ENCODE peak calls at places on chromosomes 3 and 15, in ten cellular contexts. I is GM23338, V is NT2/D1, S is heart right ventricle, B is endodermal cell, K is endothelial cell of umbilical vein, R is thoracic aorta, L is cardiac muscle cell, H is adipocyte, W is OCI-LY7. A is an unnamed sample.

GRCh38 chr3:132536442-132537153 is 60.5 kb upstream of the ACKR4 start:
- DNase-seq in I (no peak), V (no peak), S (no peak), B (no peak), K (peak; percentile 32), R (no peak), L (no peak), H (no peak), W (peak; percentile 4), A (no peak)

GRCh38 chr15:38905634-38906033 is 341.0 kb upstream of the RASGRP1 start:
- DNase-seq in I (no peak), V (no peak), S (no peak), B (no peak), K (no peak), R (no peak), L (no peak), H (no peak), W (no peak), A (no peak)

GRCh38 chr3:60669636-60670035 is 581.6 kb downstream of the FHIT start:
- DNase-seq in I (peak; percentile 91), V (peak; percentile 74), S (no peak), B (peak; percentile 81), K (no peak), R (no peak), L (no peak), H (no peak), W (no peak), A (no peak)

GRCh38 chr15:84766461-84767005 is 18.1 kb downstream of the ZNF592 start:
- DNase-seq in I (no peak), V (no peak), S (no peak), B (no peak), K (no peak), R (no peak), L (no peak), H (no peak), W (no peak), A (no peak)

GRCh38 chr3:169659096-169659521 is 4.4 kb downstream of the MECOM start:
- DNase-seq in I (peak; percentile 62), V (no peak), S (peak; percentile 57), B (peak; percentile 77), K (no peak), R (no peak), L (peak; percentile 29), H (no peak), W (no peak), A (no peak)

GRCh38 chr15:71092056-71092600 is 23.1 kb upstream of the THSD4 start:
- DNase-seq in I (no peak), V (no peak), S (no peak), B (no peak), K (no peak), R (no peak), L (no peak), H (no peak), W (no peak), A (no peak)

GRCh38 chr3:141366285-141367037 is 1.8 kb upstream of the ZBTB38 start:
- DNase-seq in I (no peak), V (no peak), S (peak; percentile 30), B (no peak), K (peak; percentile 80), R (no peak), L (peak; percentile 95), H (peak; percentile 88), W (no peak), A (peak; percentile 61)

GRCh38 chr3:71514621-71515020 is 68.9 kb downstream of the FOXP1 start:
- DNase-seq in I (no peak), V (no peak), S (no peak), B (no peak), K (no peak), R (no peak), L (no peak), H (no peak), W (no peak), A (no peak)

GRCh38 chr15:60583946-60584345 is 105.0 kb upstream of the ICE2 start:
- DNase-seq in I (peak; percentile 64), V (no peak), S (no peak), B (peak; percentile 68), K (no peak), R (no peak), L (no peak), H (no peak), W (no peak), A (no peak)

GRCh38 chr3:47381317-47382157 is 716 bp downstream of the PTPN23 start:
- DNase-seq in I (peak; percentile 93), V (peak; percentile 63), S (peak; percentile 83), B (peak; percentile 95), K (peak; percentile 90), R (peak; percentile 56), L (peak; percentile 92), H (peak; percentile 94), W (peak; percentile 88), A (peak; percentile 82)

GRCh38 chr15:66747223-66747622 is 45.2 kb downstream of the SMAD6 start:
- DNase-seq in I (no peak), V (no peak), S (no peak), B (peak; percentile 67), K (no peak), R (no peak), L (no peak), H (no peak), W (no peak), A (no peak)

GRCh38 chr3:177523072-177523675 is 325.9 kb upstream of the TBL1XR1 start:
- DNase-seq in I (no peak), V (no peak), S (no peak), B (no peak), K (no peak), R (no peak), L (no peak), H (no peak), W (no peak), A (no peak)

GRCh38 chr15:80635953-80636352 is 59.2 kb upstream of the ABHD17C start:
- DNase-seq in I (no peak), V (no peak), S (no peak), B (peak; percentile 14), K (no peak), R (no peak), L (peak; percentile 60), H (no peak), W (no peak), A (no peak)

GRCh38 chr15:44519537-44519936 is 17.4 kb upstream of the EIF3J start:
- DNase-seq in I (no peak), V (no peak), S (no peak), B (no peak), K (peak; percentile 46), R (no peak), L (no peak), H (no peak), W (no peak), A (no peak)
- H3K36me3 ChIP-seq in I (peaks cover 26% of the 10 kb centered on the region), V (peaks cover 42% of the 10 kb centered on the region), S (no peaks in the 10 kb centered on the region), B (peaks cover 84% of the 10 kb centered on the region), K (no peaks in the 10 kb centered on the region), R (peaks cover 16% of the 10 kb centered on the region), L (peaks cover 57% of the 10 kb centered on the region), H (peaks cover 34% of the 10 kb centered on the region), W (peaks cover 91% of the 10 kb centered on the region), A (peaks cover 47% of the 10 kb centered on the region)

DNA sequence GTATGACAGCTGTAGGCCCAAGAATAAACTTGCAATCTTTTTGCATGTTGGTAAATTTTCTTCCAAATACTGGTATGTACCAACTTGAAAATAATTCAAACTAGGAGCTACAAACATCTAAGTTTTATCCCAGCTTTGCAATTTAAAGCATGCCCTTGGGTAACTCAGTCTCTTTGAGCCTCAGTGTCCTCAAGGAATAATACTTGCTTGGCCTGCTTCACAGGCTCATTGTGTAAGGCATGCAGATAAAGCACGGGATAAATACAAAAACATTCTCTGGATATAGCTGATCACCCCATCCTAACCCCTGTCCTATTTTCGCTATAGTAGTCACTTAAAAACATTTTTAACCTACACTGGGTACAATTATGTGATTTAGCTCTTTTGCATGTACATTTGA is 9.6 kb upstream of the TMEM44 start:
- DNase-seq in I (no peak), V (no peak), S (no peak), B (no peak), K (no peak), R (no peak), L (peak; percentile 7), H (no peak), W (no peak), A (no peak)
- H3K36me3 ChIP-seq in I (peaks cover 20% of the 10 kb centered on the region), V (peaks cover 78% of the 10 kb centered on the region), S (no peaks in the 10 kb centered on the region), B (peaks cover 61% of the 10 kb centered on the region), K (peaks cover 2% of the 10 kb centered on the region), R (peaks cover 15% of the 10 kb centered on the region), L (peaks cover 16% of the 10 kb centered on the region), H (peaks cover 65% of the 10 kb centered on the region), W (peaks cover 74% of the 10 kb centered on the region), A (peaks cover 88% of the 10 kb centered on the region)

GRCh38 chr3:63990204-63990603 is 33.1 kb downstream of the PSMD6 start:
- DNase-seq in I (no peak), V (no peak), S (no peak), B (no peak), K (no peak), R (no peak), L (no peak), H (no peak), W (no peak), A (no peak)
- H3K36me3 ChIP-seq in I (peaks cover 4% of the 10 kb centered on the region), V (peaks cover 71% of the 10 kb centered on the region), S (no peaks in the 10 kb centered on the region), B (peaks cover 82% of the 10 kb centered on the region), K (peaks cover 26% of the 10 kb centered on the region), R (peaks cover 37% of the 10 kb centered on the region), L (peaks cover 21% of the 10 kb centered on the region), H (peaks cover 74% of the 10 kb centered on the region), W (peaks cover 99% of the 10 kb centered on the region), A (peaks cover 6% of the 10 kb centered on the region)

GRCh38 chr15:30923429-30923828 is 19.7 kb downstream of the FAN1 start:
- DNase-seq in I (no peak), V (no peak), S (peak; percentile 51), B (no peak), K (no peak), R (no peak), L (no peak), H (no peak), W (no peak), A (no peak)
- H3K36me3 ChIP-seq in I (peaks cover 18% of the 10 kb centered on the region), V (peaks cover 72% of the 10 kb centered on the region), S (no peaks in the 10 kb centered on the region), B (peaks cover 72% of the 10 kb centered on the region), K (peaks cover 16% of the 10 kb centered on the region), R (peaks cover 43% of the 10 kb centered on the region), L (peaks cover 70% of the 10 kb centered on the region), H (peaks cover 89% of the 10 kb centered on the region), W (peaks cover 70% of the 10 kb centered on the region), A (peaks cover 56% of the 10 kb centered on the region)

GRCh38 chr15:78167227-78167888 is 18.2 kb downstream of the IDH3A start:
- DNase-seq in I (no peak), V (no peak), S (no peak), B (no peak), K (no peak), R (no peak), L (no peak), H (no peak), W (peak; percentile 84), A (no peak)
- H3K36me3 ChIP-seq in I (peaks cover 18% of the 10 kb centered on the region), V (peaks cover 84% of the 10 kb centered on the region), S (no peaks in the 10 kb centered on the region), B (peaks cover 60% of the 10 kb centered on the region), K (peaks cover 8% of the 10 kb centered on the region), R (peaks cover 74% of the 10 kb centered on the region), L (peaks cover 80% of the 10 kb centered on the region), H (peaks cover 96% of the 10 kb centered on the region), W (peaks cover 97% of the 10 kb centered on the region), A (peaks cover 75% of the 10 kb centered on the region)